ENCODE peak calls at places on chromosomes 4 and X, in ten cellular contexts. R is left cardiac atrium; F is skeletal muscle cell; O is fibroblast of the conjunctiva; P is naive thymus-derived CD4-positive, alpha-beta T cell; Y is COR-L47; U is GM04503; M is amniotic stem cell; Z is esophagus squamous epithelium; N is T-helper 9 cell. Q is an unnamed sample.

GRCh38 chrX:81174286-81174685 is 27.4 kb downstream of the HMGN5 start:
- DNase-seq in R (no peak), F (no peak), O (peak; percentile 0), Y (no peak), N (no peak), U (no peak), Z (no peak), M (peak; percentile 5), P (peak; percentile 21), Q (no peak)

GRCh38 chrX:67784712-67785111 is 240.9 kb downstream of the AR start:
- DNase-seq in Z (no peak), O (no peak), U (no peak), Y (no peak), N (no peak), P (no peak), R (no peak), F (no peak), M (no peak), Q (no peak)

GRCh38 chrX:71053217-71053621 is 14.9 kb downstream of the SNX12 start:
- DNase-seq in R (peak; percentile 31), N (no peak), M (no peak), U (no peak), F (no peak), P (no peak), Z (no peak), Y (no peak), O (peak; percentile 12), Q (peak; percentile 8)

GRCh38 chr4:173243917-173244658 is 75.5 kb downstream of the GALNT7 start:
- DNase-seq in U (no peak), P (no peak), F (no peak), N (no peak), R (no peak), Y (peak; percentile 79), M (no peak), Z (no peak), O (no peak), Q (no peak)

GRCh38 chr4:80036949-80037348 is 36.1 kb downstream of the ANTXR2 start:
- DNase-seq in U (peak; percentile 76), F (peak; percentile 83), O (peak; percentile 77), P (peak; percentile 5), N (no peak), Y (no peak), R (no peak), Z (no peak), M (peak; percentile 47), Q (no peak)

GRCh38 chr4:139560396-139561084 is 4.5 kb upstream of the SETD7 start:
- DNase-seq in F (no peak), U (no peak), M (no peak), N (no peak), O (no peak), Y (no peak), Z (no peak), P (peak; percentile 48), R (no peak), Q (no peak)

GRCh38 chr4:1200425-1201035 is 28.1 kb upstream of the SPON2 start:
- DNase-seq in N (no peak), O (peak; percentile 60), R (peak; percentile 60), P (no peak), U (peak; percentile 46), M (peak; percentile 65), Z (no peak), F (peak; percentile 66), Y (no peak), Q (no peak)

GRCh38 chrX:154509455-154509854 is 6.6 kb downstream of the FAM3A start:
- DNase-seq in U (no peak), P (no peak), Y (no peak), Z (no peak), O (no peak), N (no peak), F (no peak), M (no peak), R (no peak), Q (no peak)

GRCh38 chrX:3351287-3351686 is 4.8 kb upstream of the MXRA5 start:
- DNase-seq in O (no peak), P (no peak), U (no peak), Y (no peak), M (no peak), R (no peak), Z (no peak), F (no peak), N (no peak), Q (no peak)

GRCh38 chr4:72933029-72933428 is 136.5 kb downstream of the COX18 start:
- DNase-seq in U (no peak), Z (no peak), O (no peak), R (no peak), Y (no peak), M (no peak), N (no peak), P (no peak), F (no peak), Q (no peak)

GRCh38 chrX:97563531-97564133 is 679.9 kb downstream of the RPA4 start:
- DNase-seq in R (peak; percentile 38), P (peak; percentile 71), Z (no peak), M (no peak), O (peak; percentile 23), Y (no peak), U (peak; percentile 14), F (peak; percentile 11), N (peak; percentile 7), Q (peak; percentile 3)

GRCh38 chr4:186737427-186737826 is 13.8 kb upstream of the FAT1 start:
- DNase-seq in R (no peak), F (no peak), U (no peak), Y (no peak), O (no peak), N (no peak), P (no peak), Z (no peak), M (no peak), Q (no peak)

GRCh38 chr4:48467442-48467841 is 15.7 kb upstream of the SLC10A4 start:
- DNase-seq in O (no peak), R (no peak), M (no peak), P (no peak), U (no peak), Z (no peak), Y (no peak), N (no peak), F (no peak), Q (no peak)

GRCh38 chr4:124184767-124185166 is 527.8 kb downstream of the ANKRD50 start:
- DNase-seq in P (no peak), R (no peak), O (no peak), N (no peak), Z (no peak), U (no peak), F (no peak), M (no peak), Y (no peak), Q (no peak)

GRCh38 chrX:21725498-21725897 is 32.4 kb downstream of the SMPX start:
- DNase-seq in M (no peak), Y (peak; percentile 27), O (no peak), N (no peak), P (peak; percentile 39), F (no peak), U (no peak), R (no peak), Z (no peak), Q (no peak)

GRCh38 chrX:112521658-112522057 is 158.1 kb downstream of the LHFPL1 start:
- DNase-seq in F (no peak), M (no peak), O (no peak), N (no peak), R (no peak), U (no peak), P (no peak), Y (no peak), Z (no peak), Q (no peak)